ENCODE peak calls at places on chromosomes 3 and 15, in seven cellular contexts. One of them, this sample, is unnamed.

GRCh38 chr15:80402339-80402738 is 1.8 kb upstream of the ARNT2 start:
- DNase-seq in stimulated activated CD8-positive, alpha-beta memory T cell treated with anti-CD3 and anti-CD28 coated beads, Interleukin-4, amount 100 ng/mL, for 4 hours: no peak
- DNase-seq in mesendoderm: no peak
- DNase-seq in GM13977: no peak
- DNase-seq in mammary epithelial cell: no peak
- DNase-seq in naive thymus-derived CD8-positive, alpha-beta T cell: no peak
- DNase-seq in activated CD8-positive, alpha-beta memory T cell treated with anti-CD3 and anti-CD28 coated beads for 48 hours: no peak
- DNase-seq in this sample: no peak

GRCh38 chr15:61115241-61115640 is 113.9 kb downstream of the RORA start:
- DNase-seq in mammary epithelial cell: no peak
- DNase-seq in GM13977: no peak
- DNase-seq in activated CD8-positive, alpha-beta memory T cell treated with anti-CD3 and anti-CD28 coated beads for 48 hours: no peak
- DNase-seq in stimulated activated CD8-positive, alpha-beta memory T cell treated with anti-CD3 and anti-CD28 coated beads, Interleukin-4, amount 100 ng/mL, for 4 hours: no peak
- DNase-seq in mesendoderm: no peak
- DNase-seq in naive thymus-derived CD8-positive, alpha-beta T cell: no peak
- DNase-seq in this sample: no peak

GRCh38 chr3:21954709-21955108 is 203.7 kb upstream of the ZNF385D start:
- DNase-seq in activated CD8-positive, alpha-beta memory T cell treated with anti-CD3 and anti-CD28 coated beads for 48 hours: no peak
- DNase-seq in GM13977: no peak
- DNase-seq in mesendoderm: no peak
- DNase-seq in naive thymus-derived CD8-positive, alpha-beta T cell: no peak
- DNase-seq in stimulated activated CD8-positive, alpha-beta memory T cell treated with anti-CD3 and anti-CD28 coated beads, Interleukin-4, amount 100 ng/mL, for 4 hours: no peak
- DNase-seq in mammary epithelial cell: no peak
- DNase-seq in this sample: no peak

GRCh38 chr3:89268059-89268458 is 160.6 kb downstream of the EPHA3 start:
- DNase-seq in mammary epithelial cell: no peak
- DNase-seq in GM13977: no peak
- DNase-seq in naive thymus-derived CD8-positive, alpha-beta T cell: no peak
- DNase-seq in mesendoderm: no peak
- DNase-seq in activated CD8-positive, alpha-beta memory T cell treated with anti-CD3 and anti-CD28 coated beads for 48 hours: no peak
- DNase-seq in stimulated activated CD8-positive, alpha-beta memory T cell treated with anti-CD3 and anti-CD28 coated beads, Interleukin-4, amount 100 ng/mL, for 4 hours: no peak
- DNase-seq in this sample: no peak

GRCh38 chr3:31555204-31555603 is 22.5 kb downstream of the STT3B start:
- DNase-seq in naive thymus-derived CD8-positive, alpha-beta T cell: no peak
- DNase-seq in mammary epithelial cell: no peak
- DNase-seq in GM13977: no peak
- DNase-seq in activated CD8-positive, alpha-beta memory T cell treated with anti-CD3 and anti-CD28 coated beads for 48 hours: no peak
- DNase-seq in stimulated activated CD8-positive, alpha-beta memory T cell treated with anti-CD3 and anti-CD28 coated beads, Interleukin-4, amount 100 ng/mL, for 4 hours: no peak
- DNase-seq in mesendoderm: no peak
- DNase-seq in this sample: no peak

GRCh38 chr3:194296448-194296831 is 54.7 kb downstream of the CPN2 start:
- DNase-seq in naive thymus-derived CD8-positive, alpha-beta T cell: no peak
- DNase-seq in activated CD8-positive, alpha-beta memory T cell treated with anti-CD3 and anti-CD28 coated beads for 48 hours: no peak
- DNase-seq in mesendoderm: peak; percentile 97
- DNase-seq in GM13977: no peak
- DNase-seq in mammary epithelial cell: peak; percentile 73
- DNase-seq in stimulated activated CD8-positive, alpha-beta memory T cell treated with anti-CD3 and anti-CD28 coated beads, Interleukin-4, amount 100 ng/mL, for 4 hours: no peak
- DNase-seq in this sample: peak; percentile 29

GRCh38 chr15:45131510-45131909 is 1.7 kb downstream of the DUOX1 start:
- DNase-seq in stimulated activated CD8-positive, alpha-beta memory T cell treated with anti-CD3 and anti-CD28 coated beads, Interleukin-4, amount 100 ng/mL, for 4 hours: no peak
- DNase-seq in activated CD8-positive, alpha-beta memory T cell treated with anti-CD3 and anti-CD28 coated beads for 48 hours: no peak
- DNase-seq in mammary epithelial cell: no peak
- DNase-seq in GM13977: no peak
- DNase-seq in mesendoderm: no peak
- DNase-seq in naive thymus-derived CD8-positive, alpha-beta T cell: no peak
- DNase-seq in this sample: no peak

GRCh38 chr3:123854905-123855304 is 29.2 kb downstream of the MYLK start:
- DNase-seq in naive thymus-derived CD8-positive, alpha-beta T cell: no peak
- DNase-seq in activated CD8-positive, alpha-beta memory T cell treated with anti-CD3 and anti-CD28 coated beads for 48 hours: no peak
- DNase-seq in stimulated activated CD8-positive, alpha-beta memory T cell treated with anti-CD3 and anti-CD28 coated beads, Interleukin-4, amount 100 ng/mL, for 4 hours: no peak
- DNase-seq in mesendoderm: no peak
- DNase-seq in mammary epithelial cell: no peak
- DNase-seq in GM13977: no peak
- DNase-seq in this sample: no peak

GRCh38 chr3:4954256-4955000 is 24.8 kb upstream of the BHLHE40 start:
- DNase-seq in stimulated activated CD8-positive, alpha-beta memory T cell treated with anti-CD3 and anti-CD28 coated beads, Interleukin-4, amount 100 ng/mL, for 4 hours: no peak
- DNase-seq in mesendoderm: no peak
- DNase-seq in GM13977: no peak
- DNase-seq in mammary epithelial cell: no peak
- DNase-seq in activated CD8-positive, alpha-beta memory T cell treated with anti-CD3 and anti-CD28 coated beads for 48 hours: no peak
- DNase-seq in naive thymus-derived CD8-positive, alpha-beta T cell: no peak
- DNase-seq in this sample: no peak

GRCh38 chr3:126259411-126260391 is 79.3 kb upstream of the ALDH1L1 start:
- DNase-seq in activated CD8-positive, alpha-beta memory T cell treated with anti-CD3 and anti-CD28 coated beads for 48 hours: no peak
- DNase-seq in naive thymus-derived CD8-positive, alpha-beta T cell: no peak
- DNase-seq in mesendoderm: peak; percentile 71
- DNase-seq in mammary epithelial cell: no peak
- DNase-seq in GM13977: no peak
- DNase-seq in stimulated activated CD8-positive, alpha-beta memory T cell treated with anti-CD3 and anti-CD28 coated beads, Interleukin-4, amount 100 ng/mL, for 4 hours: no peak
- DNase-seq in this sample: no peak

GRCh38 chr3:124676236-124676635 is 54.0 kb upstream of the UMPS start:
- DNase-seq in stimulated activated CD8-positive, alpha-beta memory T cell treated with anti-CD3 and anti-CD28 coated beads, Interleukin-4, amount 100 ng/mL, for 4 hours: no peak
- DNase-seq in activated CD8-positive, alpha-beta memory T cell treated with anti-CD3 and anti-CD28 coated beads for 48 hours: no peak
- DNase-seq in naive thymus-derived CD8-positive, alpha-beta T cell: no peak
- DNase-seq in mammary epithelial cell: no peak
- DNase-seq in mesendoderm: no peak
- DNase-seq in GM13977: no peak
- DNase-seq in this sample: no peak

GRCh38 chr3:187264051-187264450 is 27.5 kb downstream of the MASP1 start:
- DNase-seq in naive thymus-derived CD8-positive, alpha-beta T cell: no peak
- DNase-seq in stimulated activated CD8-positive, alpha-beta memory T cell treated with anti-CD3 and anti-CD28 coated beads, Interleukin-4, amount 100 ng/mL, for 4 hours: no peak
- DNase-seq in GM13977: no peak
- DNase-seq in mesendoderm: peak; percentile 80
- DNase-seq in activated CD8-positive, alpha-beta memory T cell treated with anti-CD3 and anti-CD28 coated beads for 48 hours: no peak
- DNase-seq in mammary epithelial cell: no peak
- DNase-seq in this sample: peak; percentile 29

GRCh38 chr3:160061525-160061924 is 72.9 kb downstream of the IL12A start:
- DNase-seq in GM13977: no peak
- DNase-seq in mesendoderm: no peak
- DNase-seq in mammary epithelial cell: no peak
- DNase-seq in naive thymus-derived CD8-positive, alpha-beta T cell: no peak
- DNase-seq in stimulated activated CD8-positive, alpha-beta memory T cell treated with anti-CD3 and anti-CD28 coated beads, Interleukin-4, amount 100 ng/mL, for 4 hours: no peak
- DNase-seq in activated CD8-positive, alpha-beta memory T cell treated with anti-CD3 and anti-CD28 coated beads for 48 hours: no peak
- DNase-seq in this sample: no peak

GRCh38 chr3:133152821-133153220 is 114.6 kb downstream of the TMEM108 start:
- DNase-seq in mesendoderm: no peak
- DNase-seq in activated CD8-positive, alpha-beta memory T cell treated with anti-CD3 and anti-CD28 coated beads for 48 hours: no peak
- DNase-seq in stimulated activated CD8-positive, alpha-beta memory T cell treated with anti-CD3 and anti-CD28 coated beads, Interleukin-4, amount 100 ng/mL, for 4 hours: no peak
- DNase-seq in mammary epithelial cell: no peak
- DNase-seq in naive thymus-derived CD8-positive, alpha-beta T cell: no peak
- DNase-seq in GM13977: no peak
- DNase-seq in this sample: no peak

GRCh38 chr3:69357196-69357595 is 28.7 kb downstream of the FRMD4B start:
- DNase-seq in mesendoderm: no peak
- DNase-seq in naive thymus-derived CD8-positive, alpha-beta T cell: no peak
- DNase-seq in GM13977: no peak
- DNase-seq in mammary epithelial cell: peak; percentile 57
- DNase-seq in stimulated activated CD8-positive, alpha-beta memory T cell treated with anti-CD3 and anti-CD28 coated beads, Interleukin-4, amount 100 ng/mL, for 4 hours: no peak
- DNase-seq in activated CD8-positive, alpha-beta memory T cell treated with anti-CD3 and anti-CD28 coated beads for 48 hours: no peak
- DNase-seq in this sample: no peak

GRCh38 chr3:180265551-180265950 is 228.8 kb upstream of the PEX5L start:
- DNase-seq in naive thymus-derived CD8-positive, alpha-beta T cell: no peak
- DNase-seq in GM13977: no peak
- DNase-seq in activated CD8-positive, alpha-beta memory T cell treated with anti-CD3 and anti-CD28 coated beads for 48 hours: no peak
- DNase-seq in mesendoderm: no peak
- DNase-seq in mammary epithelial cell: peak; percentile 55
- DNase-seq in stimulated activated CD8-positive, alpha-beta memory T cell treated with anti-CD3 and anti-CD28 coated beads, Interleukin-4, amount 100 ng/mL, for 4 hours: no peak
- DNase-seq in this sample: no peak

GRCh38 chr3:170413291-170413690 is 5.4 kb upstream of the CLDN11 start:
- DNase-seq in activated CD8-positive, alpha-beta memory T cell treated with anti-CD3 and anti-CD28 coated beads for 48 hours: no peak
- DNase-seq in GM13977: no peak
- DNase-seq in mammary epithelial cell: no peak
- DNase-seq in naive thymus-derived CD8-positive, alpha-beta T cell: no peak
- DNase-seq in stimulated activated CD8-positive, alpha-beta memory T cell treated with anti-CD3 and anti-CD28 coated beads, Interleukin-4, amount 100 ng/mL, for 4 hours: no peak
- DNase-seq in mesendoderm: no peak
- DNase-seq in this sample: no peak

GRCh38 chr3:138881233-138881632 is 46.5 kb upstream of the PIK3CB start:
- DNase-seq in GM13977: no peak
- DNase-seq in mesendoderm: no peak
- DNase-seq in stimulated activated CD8-positive, alpha-beta memory T cell treated with anti-CD3 and anti-CD28 coated beads, Interleukin-4, amount 100 ng/mL, for 4 hours: no peak
- DNase-seq in activated CD8-positive, alpha-beta memory T cell treated with anti-CD3 and anti-CD28 coated beads for 48 hours: no peak
- DNase-seq in naive thymus-derived CD8-positive, alpha-beta T cell: no peak
- DNase-seq in mammary epithelial cell: no peak
- DNase-seq in this sample: no peak

GRCh38 chr3:194809382-194809781 is 123.7 kb downstream of the FAM43A start:
- DNase-seq in GM13977: no peak
- DNase-seq in naive thymus-derived CD8-positive, alpha-beta T cell: no peak
- DNase-seq in activated CD8-positive, alpha-beta memory T cell treated with anti-CD3 and anti-CD28 coated beads for 48 hours: no peak
- DNase-seq in stimulated activated CD8-positive, alpha-beta memory T cell treated with anti-CD3 and anti-CD28 coated beads, Interleukin-4, amount 100 ng/mL, for 4 hours: no peak
- DNase-seq in mammary epithelial cell: no peak
- DNase-seq in mesendoderm: no peak
- DNase-seq in this sample: no peak

GRCh38 chr15:79192462-79193036 is 90.0 kb upstream of the ANKRD34C start:
- DNase-seq in activated CD8-positive, alpha-beta memory T cell treated with anti-CD3 and anti-CD28 coated beads for 48 hours: no peak
- DNase-seq in mammary epithelial cell: no peak
- DNase-seq in mesendoderm: no peak
- DNase-seq in stimulated activated CD8-positive, alpha-beta memory T cell treated with anti-CD3 and anti-CD28 coated beads, Interleukin-4, amount 100 ng/mL, for 4 hours: no peak
- DNase-seq in GM13977: no peak
- DNase-seq in naive thymus-derived CD8-positive, alpha-beta T cell: no peak
- DNase-seq in this sample: no peak

GRCh38 chr3:63351159-63352007 is 73.3 kb downstream of the SYNPR start:
- DNase-seq in stimulated activated CD8-positive, alpha-beta memory T cell treated with anti-CD3 and anti-CD28 coated beads, Interleukin-4, amount 100 ng/mL, for 4 hours: no peak
- DNase-seq in mesendoderm: peak; percentile 82
- DNase-seq in activated CD8-positive, alpha-beta memory T cell treated with anti-CD3 and anti-CD28 coated beads for 48 hours: no peak
- DNase-seq in mammary epithelial cell: peak; percentile 46
- DNase-seq in naive thymus-derived CD8-positive, alpha-beta T cell: no peak
- DNase-seq in GM13977: peak; percentile 36
- DNase-seq in this sample: no peak

GRCh38 chr3:52256622-52257021 is 11.1 kb downstream of the PPM1M start:
- DNase-seq in activated CD8-positive, alpha-beta memory T cell treated with anti-CD3 and anti-CD28 coated beads for 48 hours: no peak
- DNase-seq in naive thymus-derived CD8-positive, alpha-beta T cell: no peak
- DNase-seq in GM13977: no peak
- DNase-seq in mesendoderm: no peak
- DNase-seq in stimulated activated CD8-positive, alpha-beta memory T cell treated with anti-CD3 and anti-CD28 coated beads, Interleukin-4, amount 100 ng/mL, for 4 hours: no peak
- DNase-seq in mammary epithelial cell: no peak
- DNase-seq in this sample: no peak

GRCh38 chr3:141383555-141384129 is 15.3 kb downstream of the ZBTB38 start:
- DNase-seq in activated CD8-positive, alpha-beta memory T cell treated with anti-CD3 and anti-CD28 coated beads for 48 hours: no peak
- DNase-seq in naive thymus-derived CD8-positive, alpha-beta T cell: no peak
- DNase-seq in mesendoderm: no peak
- DNase-seq in mammary epithelial cell: peak; percentile 51
- DNase-seq in stimulated activated CD8-positive, alpha-beta memory T cell treated with anti-CD3 and anti-CD28 coated beads, Interleukin-4, amount 100 ng/mL, for 4 hours: no peak
- DNase-seq in GM13977: no peak
- DNase-seq in this sample: no peak

GRCh38 chr3:99526927-99527326 is 111.5 kb upstream of the COL8A1 start:
- DNase-seq in GM13977: no peak
- DNase-seq in stimulated activated CD8-positive, alpha-beta memory T cell treated with anti-CD3 and anti-CD28 coated beads, Interleukin-4, amount 100 ng/mL, for 4 hours: no peak
- DNase-seq in activated CD8-positive, alpha-beta memory T cell treated with anti-CD3 and anti-CD28 coated beads for 48 hours: no peak
- DNase-seq in naive thymus-derived CD8-positive, alpha-beta T cell: no peak
- DNase-seq in mesendoderm: peak; percentile 18
- DNase-seq in mammary epithelial cell: no peak
- DNase-seq in this sample: no peak

GRCh38 chr3:186888569-186888968 is 41.8 kb upstream of the ST6GAL1 start:
- DNase-seq in naive thymus-derived CD8-positive, alpha-beta T cell: no peak
- DNase-seq in mesendoderm: no peak
- DNase-seq in activated CD8-positive, alpha-beta memory T cell treated with anti-CD3 and anti-CD28 coated beads for 48 hours: no peak
- DNase-seq in mammary epithelial cell: no peak
- DNase-seq in GM13977: no peak
- DNase-seq in stimulated activated CD8-positive, alpha-beta memory T cell treated with anti-CD3 and anti-CD28 coated beads, Interleukin-4, amount 100 ng/mL, for 4 hours: no peak
- DNase-seq in this sample: no peak